ENCODE peak calls at places on chromosomes 4 and X, in seven cellular contexts. One of them, this sample, is unnamed.

GRCh38 chr4:147011386-147011785 is 65.7 kb upstream of the TTC29 start:
- DNase-seq in heart left ventricle: no peak
- DNase-seq in esophagus squamous epithelium: no peak
- DNase-seq in lower lobe of right lung: no peak
- DNase-seq in A549: no peak
- DNase-seq in heart right ventricle: no peak
- DNase-seq in right atrium auricular region: no peak
- DNase-seq in this sample: no peak

GRCh38 chr4:120850048-120850599 is 72.4 kb downstream of the PRDM5 start:
- DNase-seq in lower lobe of right lung: no peak
- DNase-seq in heart right ventricle: no peak
- DNase-seq in heart left ventricle: no peak
- DNase-seq in esophagus squamous epithelium: no peak
- DNase-seq in right atrium auricular region: no peak
- DNase-seq in A549: no peak
- DNase-seq in this sample: no peak

GRCh38 chr4:57233391-57233790 is 123.2 kb upstream of the IGFBP7 start:
- DNase-seq in heart left ventricle: no peak
- DNase-seq in A549: peak; percentile 3
- DNase-seq in lower lobe of right lung: no peak
- DNase-seq in right atrium auricular region: no peak
- DNase-seq in heart right ventricle: no peak
- DNase-seq in esophagus squamous epithelium: no peak
- DNase-seq in this sample: no peak

GRCh38 chrX:129695535-129695934 is 40.8 kb upstream of the APLN start:
- DNase-seq in right atrium auricular region: no peak
- DNase-seq in heart right ventricle: no peak
- DNase-seq in esophagus squamous epithelium: no peak
- DNase-seq in heart left ventricle: no peak
- DNase-seq in lower lobe of right lung: no peak
- DNase-seq in A549: no peak
- DNase-seq in this sample: no peak

GRCh38 chr4:78704981-78705757 is 71.0 kb upstream of the BMP2K start:
- DNase-seq in A549: peak; percentile 3
- DNase-seq in esophagus squamous epithelium: no peak
- DNase-seq in heart right ventricle: no peak
- DNase-seq in heart left ventricle: no peak
- DNase-seq in right atrium auricular region: no peak
- DNase-seq in lower lobe of right lung: no peak
- DNase-seq in this sample: no peak

GRCh38 chr4:36138221-36138620 is 106.1 kb downstream of the ARAP2 start:
- DNase-seq in heart left ventricle: no peak
- DNase-seq in lower lobe of right lung: no peak
- DNase-seq in right atrium auricular region: no peak
- DNase-seq in A549: no peak
- DNase-seq in heart right ventricle: no peak
- DNase-seq in esophagus squamous epithelium: no peak
- DNase-seq in this sample: no peak

GRCh38 chr4:98516042-98516440 is 142.4 kb downstream of the TSPAN5 start:
- DNase-seq in heart right ventricle: no peak
- DNase-seq in right atrium auricular region: no peak
- DNase-seq in esophagus squamous epithelium: no peak
- DNase-seq in A549: peak; percentile 53
- DNase-seq in lower lobe of right lung: no peak
- DNase-seq in heart left ventricle: no peak
- DNase-seq in this sample: no peak

GRCh38 chr4:156771171-156771837 is 200.3 kb downstream of the PDGFC start:
- DNase-seq in heart right ventricle: no peak
- DNase-seq in heart left ventricle: no peak
- DNase-seq in A549: peak; percentile 48
- DNase-seq in esophagus squamous epithelium: no peak
- DNase-seq in lower lobe of right lung: no peak
- DNase-seq in right atrium auricular region: no peak
- DNase-seq in this sample: no peak

GRCh38 chrX:133983974-133984578 is 1.3 kb downstream of the GPC3 start:
- DNase-seq in lower lobe of right lung: no peak
- DNase-seq in heart right ventricle: no peak
- DNase-seq in esophagus squamous epithelium: no peak
- DNase-seq in heart left ventricle: no peak
- DNase-seq in A549: no peak
- DNase-seq in right atrium auricular region: no peak
- DNase-seq in this sample: no peak

GRCh38 chrX:77009691-77010090 is 437.5 kb upstream of the FGF16 start:
- DNase-seq in lower lobe of right lung: no peak
- DNase-seq in esophagus squamous epithelium: no peak
- DNase-seq in heart left ventricle: no peak
- DNase-seq in heart right ventricle: no peak
- DNase-seq in A549: peak; percentile 15
- DNase-seq in right atrium auricular region: no peak
- DNase-seq in this sample: no peak

GRCh38 chr4:7462509-7462971 is 27.8 kb upstream of the PSAPL1 start:
- DNase-seq in lower lobe of right lung: no peak
- DNase-seq in A549: peak; percentile 37
- DNase-seq in right atrium auricular region: no peak
- DNase-seq in esophagus squamous epithelium: no peak
- DNase-seq in heart left ventricle: peak; percentile 62
- DNase-seq in heart right ventricle: no peak
- DNase-seq in this sample: no peak

DNA sequence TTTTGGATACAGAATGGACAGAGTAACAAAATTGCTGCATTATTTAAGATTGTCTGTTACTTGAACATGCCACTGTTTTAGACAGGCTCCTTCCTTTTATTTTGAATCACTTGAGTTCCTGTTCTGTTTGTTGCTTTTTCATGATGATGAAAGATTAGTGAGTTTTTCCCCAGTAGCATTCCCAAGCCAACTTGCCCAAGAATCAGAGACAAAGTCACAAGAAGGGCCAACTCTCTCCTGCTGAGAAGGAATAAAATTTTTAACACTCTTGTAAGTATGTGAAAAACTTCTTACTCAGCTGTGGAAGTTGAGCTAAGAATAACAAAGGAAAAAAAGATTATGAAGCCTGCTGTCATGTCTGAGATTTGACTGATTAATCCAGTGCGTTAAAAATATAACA is 104.2 kb downstream of the KLHL8 start:
- DNase-seq in heart left ventricle: no peak
- DNase-seq in lower lobe of right lung: no peak
- DNase-seq in esophagus squamous epithelium: no peak
- DNase-seq in right atrium auricular region: no peak
- DNase-seq in A549: no peak
- DNase-seq in heart right ventricle: no peak
- DNase-seq in this sample: no peak
- H3K4me3 ChIP-seq in heart left ventricle: no peak overlapping the region
- H3K4me3 ChIP-seq in lower lobe of right lung: no peak overlapping the region
- H3K4me3 ChIP-seq in esophagus squamous epithelium: no peak overlapping the region
- H3K4me3 ChIP-seq in right atrium auricular region: no peak overlapping the region
- H3K4me3 ChIP-seq in A549: no peak overlapping the region
- H3K4me3 ChIP-seq in heart right ventricle: no peak overlapping the region
- H3K4me3 ChIP-seq in this sample: no peak overlapping the region

DNA sequence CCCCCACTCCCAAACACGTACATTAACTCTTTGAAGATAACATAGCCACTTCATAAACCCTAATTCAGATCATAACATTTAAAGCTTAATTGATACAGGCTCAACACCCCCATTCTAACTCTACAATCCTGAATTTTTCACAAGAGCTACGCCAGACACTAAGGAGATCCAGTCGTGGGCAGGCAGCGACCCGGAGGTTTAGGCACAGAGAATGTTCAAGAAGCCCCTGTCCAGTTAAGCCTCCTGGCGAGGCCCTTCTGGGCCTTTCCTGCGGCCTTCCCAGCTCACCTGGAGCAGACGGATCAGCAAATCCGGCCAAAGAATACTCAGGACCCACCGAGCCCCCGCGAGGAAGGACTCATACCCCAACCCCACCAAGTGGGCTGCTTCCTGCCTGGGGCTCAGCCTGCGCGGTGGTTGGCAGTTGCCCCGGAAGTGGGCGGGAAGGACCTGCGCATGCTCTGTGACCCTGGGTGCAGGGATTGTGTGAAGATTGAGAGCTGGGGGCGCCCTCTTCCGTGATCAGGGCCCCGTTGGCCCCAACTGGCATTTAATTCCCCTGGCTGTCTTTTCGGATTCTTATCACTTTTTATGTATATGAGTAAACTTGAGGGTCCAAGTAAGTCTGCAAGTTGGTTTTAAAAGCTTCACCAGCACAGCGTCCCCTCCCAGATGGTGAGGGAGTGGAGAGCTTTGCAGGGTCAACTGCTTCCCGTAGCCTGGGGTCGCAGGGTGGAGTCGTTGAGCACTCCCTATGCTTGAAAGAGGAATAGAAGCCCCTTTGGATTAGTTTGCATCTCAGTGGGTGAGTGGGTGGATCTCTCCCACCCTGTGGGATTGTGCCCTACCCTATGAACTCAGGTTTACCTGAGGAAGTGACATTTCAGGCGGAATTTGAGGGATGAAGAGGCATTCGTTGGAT is at the start of gene TRIM61:
- DNase-seq in A549: no peak
- DNase-seq in lower lobe of right lung: peak; percentile 63
- DNase-seq in heart left ventricle: peak; percentile 80
- DNase-seq in right atrium auricular region: no peak
- DNase-seq in esophagus squamous epithelium: no peak
- DNase-seq in heart right ventricle: peak; percentile 75
- DNase-seq in this sample: no peak
- H3K27ac ChIP-seq in A549: no peak within 1 kb of the TSS
- H3K27ac ChIP-seq in lower lobe of right lung: peak within 1 kb of the TSS; percentile 51
- H3K27ac ChIP-seq in heart left ventricle: peak within 1 kb of the TSS; percentile 74
- H3K27ac ChIP-seq in right atrium auricular region: peak within 1 kb of the TSS; percentile 69
- H3K27ac ChIP-seq in esophagus squamous epithelium: peak within 1 kb of the TSS; percentile 16
- H3K27ac ChIP-seq in heart right ventricle: peak within 1 kb of the TSS; percentile 70
- H3K27ac ChIP-seq in this sample: no peak within 1 kb of the TSS

GRCh38 chr4:1171306-1172227 is 816 bp downstream of the SPON2 start:
- DNase-seq in lower lobe of right lung: no peak
- DNase-seq in A549: no peak
- DNase-seq in right atrium auricular region: no peak
- DNase-seq in esophagus squamous epithelium: no peak
- DNase-seq in heart right ventricle: no peak
- DNase-seq in heart left ventricle: no peak
- DNase-seq in this sample: peak; percentile 72
- H3K4me3 ChIP-seq in lower lobe of right lung: peak overlapping the region; percentile 53
- H3K4me3 ChIP-seq in A549: no peak overlapping the region
- H3K4me3 ChIP-seq in right atrium auricular region: peak overlapping the region; percentile 49
- H3K4me3 ChIP-seq in esophagus squamous epithelium: peak overlapping the region; percentile 48
- H3K4me3 ChIP-seq in heart right ventricle: peak overlapping the region; percentile 41
- H3K4me3 ChIP-seq in heart left ventricle: peak overlapping the region; percentile 27
- H3K4me3 ChIP-seq in this sample: peak overlapping the region; percentile 56

DNA sequence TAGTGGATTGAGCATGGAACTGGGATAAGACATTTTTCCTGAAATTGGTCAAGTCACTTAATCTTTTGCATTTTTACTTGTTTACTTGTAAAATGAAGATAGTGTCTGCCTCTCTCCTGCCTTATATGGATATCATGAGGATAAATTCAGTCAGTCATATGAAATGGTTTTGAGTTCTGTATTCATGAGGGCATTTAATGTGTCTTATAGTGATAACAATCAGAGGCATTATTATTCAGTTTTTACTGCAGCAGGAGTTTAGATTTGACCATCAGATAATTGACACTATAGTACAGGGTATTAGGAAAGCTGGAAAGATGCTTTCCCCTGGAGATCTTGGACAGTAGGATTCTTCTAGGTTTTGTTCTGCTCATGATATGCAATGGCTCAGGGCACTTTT is 26.0 kb downstream of the NPNT start:
- DNase-seq in heart left ventricle: no peak
- DNase-seq in heart right ventricle: no peak
- DNase-seq in right atrium auricular region: no peak
- DNase-seq in esophagus squamous epithelium: no peak
- DNase-seq in A549: no peak
- DNase-seq in lower lobe of right lung: no peak
- DNase-seq in this sample: no peak
- H3K27ac ChIP-seq in heart left ventricle: no peak overlapping the region
- H3K27ac ChIP-seq in heart right ventricle: no peak overlapping the region
- H3K27ac ChIP-seq in right atrium auricular region: no peak overlapping the region
- H3K27ac ChIP-seq in esophagus squamous epithelium: no peak overlapping the region
- H3K27ac ChIP-seq in A549: no peak overlapping the region
- H3K27ac ChIP-seq in lower lobe of right lung: no peak overlapping the region
- H3K27ac ChIP-seq in this sample: no peak overlapping the region

DNA sequence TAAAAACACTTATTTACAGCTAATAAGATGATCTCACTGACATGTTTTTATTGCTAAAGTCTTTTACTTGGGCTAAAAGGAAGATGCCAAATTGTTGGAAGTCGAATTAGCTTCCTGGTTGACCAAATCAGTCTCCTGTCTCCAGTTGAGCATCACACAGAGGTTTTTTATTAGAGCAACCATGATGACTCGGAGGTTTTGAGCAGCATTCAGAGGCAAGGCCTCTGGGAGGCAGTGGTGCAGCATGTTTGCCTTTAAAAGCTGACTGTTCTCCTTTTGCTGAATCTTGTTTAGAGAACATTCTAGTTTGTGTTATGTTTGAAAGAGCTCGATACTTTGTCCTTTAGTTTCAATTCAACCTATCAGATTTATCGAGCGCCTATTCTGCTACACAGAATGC is 2.1 kb downstream of the UCHL1 start:
- DNase-seq in A549: peak; percentile 70
- DNase-seq in right atrium auricular region: peak; percentile 61
- DNase-seq in heart right ventricle: no peak
- DNase-seq in heart left ventricle: no peak
- DNase-seq in lower lobe of right lung: no peak
- DNase-seq in esophagus squamous epithelium: no peak
- DNase-seq in this sample: no peak
- H3K4me3 ChIP-seq in A549: peak overlapping the region; percentile 99
- H3K4me3 ChIP-seq in right atrium auricular region: no peak overlapping the region
- H3K4me3 ChIP-seq in heart right ventricle: no peak overlapping the region
- H3K4me3 ChIP-seq in heart left ventricle: no peak overlapping the region
- H3K4me3 ChIP-seq in lower lobe of right lung: no peak overlapping the region
- H3K4me3 ChIP-seq in esophagus squamous epithelium: no peak overlapping the region
- H3K4me3 ChIP-seq in this sample: no peak overlapping the region